ENCODE peak calls at places on chromosomes 16 and 17, in eight cellular contexts. L, S, W, F, B, V, T and E are unnamed samples.

GRCh38 chr16:30958164-30959083 is 870 bp downstream of the SETD1A start:
- DNase-seq in L (peak), S (peak), W (peak), F (no peak), B (no peak), V (peak), T (no peak), E (peak)

GRCh38 chr17:68328676-68329075 is 37.4 kb downstream of the ARSG start:
- DNase-seq in L (peak), S (no peak), W (no peak), F (no peak), B (no peak), V (no peak), T (no peak), E (no peak)

GRCh38 chr17:4934173-4934979 is 2.3 kb downstream of the GP1BA start:
- DNase-seq in L (peak), S (peak), W (peak), F (peak), B (no peak), V (no peak), T (no peak), E (no peak)

GRCh38 chr17:46013502-46014165 is 14.6 kb downstream of the STH start:
- DNase-seq in L (no peak), S (peak), W (no peak), F (no peak), B (no peak), V (peak), T (no peak), E (no peak)

GRCh38 chr17:31598388-31598760 is 206.9 kb downstream of the RAB11FIP4 start:
- DNase-seq in L (no peak), S (no peak), W (no peak), F (no peak), B (no peak), V (no peak), T (no peak), E (no peak)

GRCh38 chr17:50649042-50649908 is 14.6 kb downstream of the ABCC3 start:
- DNase-seq in L (no peak), S (no peak), W (no peak), F (no peak), B (no peak), V (no peak), T (no peak), E (no peak)

GRCh38 chr16:9090101-9090959 is 1.1 kb upstream of the HAPSTR1 start:
- DNase-seq in L (peak), S (no peak), W (peak), F (peak), B (no peak), V (peak), T (no peak), E (peak)

GRCh38 chr17:76547183-76547641 is 7.4 kb downstream of the PRCD start:
- DNase-seq in L (peak), S (peak), W (peak), F (no peak), B (peak), V (peak), T (no peak), E (peak)

GRCh38 chr16:48596326-48596725 is 13.7 kb downstream of the N4BP1 start:
- DNase-seq in L (no peak), S (peak), W (no peak), F (no peak), B (no peak), V (no peak), T (no peak), E (no peak)

GRCh38 chr16:67649494-67649931 is 4.6 kb downstream of the CARMIL2 start:
- DNase-seq in L (peak), S (peak), W (no peak), F (no peak), B (no peak), V (peak), T (no peak), E (no peak)

GRCh38 chr17:9959377-9959981 is 54.4 kb upstream of the RCVRN start:
- DNase-seq in L (peak), S (peak), W (no peak), F (no peak), B (peak), V (peak), T (no peak), E (no peak)

GRCh38 chr16:68826652-68827051 is 16.7 kb upstream of the TANGO6 start:
- DNase-seq in L (no peak), S (no peak), W (no peak), F (no peak), B (no peak), V (no peak), T (no peak), E (no peak)

GRCh38 chr17:958712-959451 is 20.7 kb downstream of the NXN start:
- DNase-seq in L (no peak), S (no peak), W (no peak), F (no peak), B (no peak), V (no peak), T (no peak), E (no peak)
- H3K27ac ChIP-seq in L (no peak), S (peak), W (no peak), F (no peak), B (no peak), V (no peak), T (peak), E (no peak)

DNA sequence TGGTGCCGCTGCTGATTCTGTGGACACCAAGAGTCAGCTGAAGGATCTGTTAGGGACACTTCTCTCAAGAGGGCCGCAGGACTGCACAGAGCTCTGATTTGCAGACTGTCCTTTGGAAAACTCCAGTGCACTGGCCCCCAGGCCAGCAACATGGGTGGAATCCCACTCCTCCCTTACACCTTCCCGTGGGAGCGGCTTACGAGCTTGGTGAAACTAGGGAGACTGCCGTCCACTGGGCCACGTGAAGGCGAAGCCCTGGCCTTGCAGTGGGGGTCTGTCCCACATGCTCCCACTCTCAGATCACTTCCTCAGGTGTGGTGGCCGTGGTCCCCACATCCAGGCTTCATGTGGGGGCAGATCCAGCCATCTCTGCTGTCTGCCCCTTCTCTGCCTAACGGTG is 36.4 kb downstream of the PSME3IP1 start:
- DNase-seq in L (no peak), S (no peak), W (no peak), F (no peak), B (no peak), V (no peak), T (no peak), E (no peak)
- H3K27ac ChIP-seq in L (no peak), S (no peak), W (peak), F (no peak), B (no peak), V (no peak), T (no peak), E (no peak)

GRCh38 chr17:62705116-62705515 is 77.6 kb downstream of the MRC2 start:
- DNase-seq in L (peak), S (peak), W (no peak), F (peak), B (no peak), V (peak), T (no peak), E (no peak)

GRCh38 chr17:62703269-62703775 is 75.9 kb downstream of the MRC2 start:
- DNase-seq in L (no peak), S (no peak), W (peak), F (peak), B (no peak), V (no peak), T (no peak), E (no peak)

GRCh38 chr17:62702746-62703268 is 75.3 kb downstream of the MRC2 start:
- DNase-seq in L (no peak), S (no peak), W (no peak), F (no peak), B (no peak), V (no peak), T (no peak), E (no peak)

GRCh38 chr17:62704381-62704971 is 77.0 kb downstream of the MRC2 start:
- DNase-seq in L (peak), S (peak), W (peak), F (peak), B (no peak), V (no peak), T (no peak), E (no peak)

GRCh38 chr17:62703776-62704380 is 76.4 kb downstream of the MRC2 start:
- DNase-seq in L (peak), S (peak), W (peak), F (peak), B (peak), V (peak), T (no peak), E (peak)
- H3K27ac ChIP-seq in L (peak), S (peak), W (peak), F (peak), B (no peak), V (no peak), T (peak), E (no peak)

GRCh38 chr16:81744911-81745310 is 34.2 kb upstream of the PLCG2 start:
- DNase-seq in L (peak), S (no peak), W (no peak), F (no peak), B (no peak), V (no peak), T (no peak), E (no peak)

GRCh38 chr16:81748476-81749198 is 30.5 kb upstream of the PLCG2 start:
- DNase-seq in L (peak), S (no peak), W (no peak), F (no peak), B (peak), V (no peak), T (no peak), E (no peak)

GRCh38 chr16:81744385-81744784 is 34.7 kb upstream of the PLCG2 start:
- DNase-seq in L (no peak), S (no peak), W (no peak), F (no peak), B (no peak), V (no peak), T (no peak), E (no peak)

GRCh38 chr16:81746566-81746965 is 32.5 kb upstream of the PLCG2 start:
- DNase-seq in L (no peak), S (no peak), W (no peak), F (no peak), B (no peak), V (no peak), T (no peak), E (no peak)

GRCh38 chr16:81745704-81746558 is 33.2 kb upstream of the PLCG2 start:
- DNase-seq in L (peak), S (peak), W (peak), F (peak), B (peak), V (peak), T (no peak), E (peak)
- H3K27ac ChIP-seq in L (no peak), S (no peak), W (peak), F (no peak), B (peak), V (no peak), T (no peak), E (no peak)

GRCh38 chr16:89689142-89689541 is 2.7 kb downstream of the CDK10 start:
- DNase-seq in L (no peak), S (no peak), W (no peak), F (no peak), B (no peak), V (no peak), T (no peak), E (no peak)

GRCh38 chr16:89690392-89690901 is 4.0 kb downstream of the CDK10 start:
- DNase-seq in L (no peak), S (no peak), W (no peak), F (no peak), B (no peak), V (no peak), T (no peak), E (no peak)

GRCh38 chr16:89686520-89687091 is at the start of gene CDK10:
- DNase-seq in L (peak), S (peak), W (peak), F (peak), B (peak), V (peak), T (peak), E (peak)

GRCh38 chr16:89687092-89687940 is 827 bp downstream of the CDK10 start:
- DNase-seq in L (peak), S (peak), W (peak), F (no peak), B (no peak), V (peak), T (no peak), E (no peak)

GRCh38 chr16:89688395-89688794 is 1.9 kb downstream of the CDK10 start:
- DNase-seq in L (no peak), S (no peak), W (no peak), F (no peak), B (no peak), V (no peak), T (no peak), E (no peak)
- H3K27ac ChIP-seq in L (no peak), S (no peak), W (no peak), F (no peak), B (no peak), V (no peak), T (no peak), E (no peak)

GRCh38 chr17:62892870-62893338 is 73.1 kb upstream of the TANC2 start:
- DNase-seq in L (peak), S (peak), W (peak), F (peak), B (no peak), V (no peak), T (no peak), E (no peak)

GRCh38 chr17:62898239-62898864 is 67.7 kb upstream of the TANC2 start:
- DNase-seq in L (peak), S (peak), W (no peak), F (no peak), B (no peak), V (no peak), T (no peak), E (no peak)

GRCh38 chr17:62897706-62898105 is 68.3 kb upstream of the TANC2 start:
- DNase-seq in L (no peak), S (no peak), W (no peak), F (no peak), B (no peak), V (no peak), T (no peak), E (no peak)

GRCh38 chr17:62895256-62895649 is 70.8 kb upstream of the TANC2 start:
- DNase-seq in L (no peak), S (no peak), W (no peak), F (no peak), B (no peak), V (no peak), T (no peak), E (no peak)

GRCh38 chr17:62895650-62896301 is 70.3 kb upstream of the TANC2 start:
- DNase-seq in L (peak), S (no peak), W (peak), F (no peak), B (no peak), V (no peak), T (no peak), E (no peak)
- H3K27ac ChIP-seq in L (no peak), S (peak), W (no peak), F (peak), B (no peak), V (no peak), T (no peak), E (no peak)

GRCh38 chr17:40065771-40066510 is 3.2 kb downstream of the THRA start:
- DNase-seq in L (no peak), S (no peak), W (no peak), F (no peak), B (no peak), V (no peak), T (no peak), E (no peak)
- H3K27ac ChIP-seq in L (no peak), S (peak), W (peak), F (peak), B (no peak), V (no peak), T (peak), E (peak)